ENCODE peak calls at places on chromosomes 6 and 20, in five cellular contexts. M is HCT116, E is GM23248, R is GM23338, T is hepatocyte. A is an unnamed sample.

GRCh38 chr20:25226433-25227316 is 21.2 kb upstream of the PYGB start:
- DNase-seq in T (no peak), R (no peak), M (no peak), E (no peak), A (no peak)

GRCh38 chr6:25103603-25104002 is 167.8 kb upstream of the RIPOR2 start:
- DNase-seq in R (no peak), T (no peak), M (no peak), E (no peak), A (no peak)

GRCh38 chr6:11909696-11910132 is 102.4 kb upstream of the HIVEP1 start:
- DNase-seq in E (peak; percentile 87), M (no peak), R (no peak), T (no peak), A (no peak)

GRCh38 chr20:18252597-18253451 is 35.5 kb upstream of the ZNF133 start:
- DNase-seq in M (peak; percentile 73), T (no peak), E (peak; percentile 59), R (no peak), A (no peak)

GRCh38 chr6:28135393-28135792 is 6.3 kb upstream of the ZKSCAN8 start:
- DNase-seq in T (no peak), E (no peak), R (no peak), M (no peak), A (peak; percentile 44)

GRCh38 chr20:21490105-21490504 is 23.8 kb downstream of the NKX2-2 start:
- DNase-seq in R (peak; percentile 35), T (no peak), M (no peak), E (peak; percentile 56), A (no peak)

GRCh38 chr6:161301338-161301737 is 27.5 kb upstream of the AGPAT4 start:
- DNase-seq in M (no peak), E (peak; percentile 86), R (no peak), T (peak; percentile 31), A (no peak)

GRCh38 chr20:57941572-57942381 is 232.0 kb upstream of the PMEPA1 start:
- DNase-seq in E (no peak), R (no peak), M (no peak), T (peak; percentile 32), A (no peak)

GRCh38 chr20:33995053-33995816 is 1.5 kb downstream of the RALY start:
- DNase-seq in T (peak; percentile 21), E (peak; percentile 60), R (no peak), M (no peak), A (peak; percentile 24)

GRCh38 chr6:91634791-91635190 is 1047.9 kb upstream of the MAP3K7 start:
- DNase-seq in R (peak; percentile 11), M (no peak), E (no peak), T (no peak), A (no peak)

GRCh38 chr6:93679836-93680235 is 260.5 kb upstream of the EPHA7 start:
- DNase-seq in R (no peak), M (no peak), T (no peak), E (no peak), A (no peak)

GRCh38 chr20:50469324-50469723 is 40.9 kb upstream of the PTPN1 start:
- DNase-seq in T (no peak), M (no peak), E (no peak), R (no peak), A (no peak)

DNA sequence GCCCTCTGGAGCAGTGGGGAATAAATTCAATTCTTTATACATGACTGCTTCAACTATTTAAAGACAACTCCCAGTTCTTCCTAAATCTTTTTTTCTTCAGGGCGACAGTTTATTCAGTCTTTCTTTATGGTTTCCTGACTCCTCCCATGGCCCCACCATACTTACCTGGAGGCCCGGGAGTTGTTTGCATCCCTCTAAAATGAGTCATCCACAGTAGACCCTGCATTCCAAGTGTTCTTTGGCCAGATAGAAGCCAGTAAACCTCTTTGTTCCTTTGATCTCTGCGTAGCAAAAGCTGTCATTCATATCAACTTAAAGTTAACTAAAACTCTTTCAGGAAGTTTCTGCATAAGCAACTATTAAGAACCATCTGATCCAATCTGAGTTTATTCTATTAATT is 73.5 kb downstream of the LCA5 start:
- DNase-seq in T (peak; percentile 74), M (peak; percentile 33), E (no peak), R (peak; percentile 69), A (no peak)
- H3K9me2 ChIP-seq in T (no peaks in the 10 kb centered on the region), M (no peaks in the 10 kb centered on the region), E (no peaks in the 10 kb centered on the region), R (no peaks in the 10 kb centered on the region), A (no peaks in the 10 kb centered on the region)

DNA sequence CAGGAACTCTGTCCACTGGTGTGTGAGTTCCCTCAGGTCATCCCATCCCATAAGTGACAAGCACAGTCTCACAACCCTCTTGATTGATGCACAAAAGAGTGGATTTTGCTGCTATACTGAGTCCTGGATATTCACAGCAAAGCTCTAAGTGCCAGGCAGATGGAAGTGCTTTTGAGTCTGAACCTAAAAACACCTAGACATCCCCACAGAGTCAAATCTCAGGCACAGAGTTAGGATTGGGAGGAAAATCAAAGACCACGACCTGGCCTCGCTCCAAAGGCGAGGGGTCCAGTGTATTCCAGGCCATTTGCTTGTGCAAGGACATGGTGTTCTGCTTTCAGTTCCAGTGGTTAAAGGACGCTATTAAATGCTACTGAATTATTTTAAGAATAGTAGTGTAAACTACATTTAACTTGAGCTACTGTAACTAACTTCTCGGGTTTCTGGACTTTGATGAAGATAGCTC is 56.8 kb downstream of the RREB1 start:
- DNase-seq in E (no peak), R (no peak), M (no peak), T (no peak), A (no peak)
- H4K20me1 ChIP-seq in E (no peaks in the 10 kb centered on the region), R (no peaks in the 10 kb centered on the region), M (peaks cover 8% of the 10 kb centered on the region), T (peaks cover 32% of the 10 kb centered on the region), A (peaks cover 3% of the 10 kb centered on the region)

DNA sequence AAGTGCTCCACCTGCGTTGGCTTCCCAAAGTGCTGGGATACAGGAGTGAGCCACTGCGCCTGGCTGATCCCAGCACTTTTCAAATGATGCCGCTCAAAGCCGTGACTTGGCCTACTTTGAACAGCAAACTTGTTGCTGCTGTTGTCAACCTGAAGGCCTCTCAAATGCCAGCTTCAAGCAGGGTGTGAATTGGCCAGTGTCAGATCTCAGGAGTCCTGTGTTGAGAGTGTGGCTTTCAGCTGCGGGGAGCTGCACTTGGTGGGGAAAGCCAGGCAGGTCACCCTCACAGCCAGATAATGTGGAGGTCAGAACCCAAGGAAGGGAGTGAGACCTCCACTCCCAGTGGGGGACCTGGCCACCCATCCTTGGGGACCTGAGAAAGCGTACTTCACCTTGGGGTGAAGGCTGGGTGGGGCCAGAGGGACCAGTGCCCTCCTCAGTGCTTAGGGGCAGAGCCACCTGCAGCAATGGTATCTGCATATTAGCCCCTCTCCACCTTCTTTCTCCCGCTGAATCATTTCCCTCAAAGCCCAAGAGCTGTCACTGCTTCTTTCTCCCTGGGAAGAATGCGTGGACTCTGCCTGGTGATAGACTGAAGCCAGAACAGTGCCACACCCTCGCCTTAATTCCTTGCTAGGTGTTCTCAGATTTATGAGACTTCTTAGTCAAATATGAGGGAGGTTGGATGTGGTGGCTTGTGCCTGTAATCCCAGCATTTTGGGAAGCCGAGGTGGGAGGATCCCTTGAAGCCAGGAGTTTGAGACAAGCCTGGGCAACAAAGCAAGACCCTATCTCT is 19.1 kb upstream of the PANK2 start:
- DNase-seq in M (no peak), T (no peak), R (no peak), E (no peak), A (no peak)
- H3K9me2 ChIP-seq in M (no peaks in the 10 kb centered on the region), T (no peaks in the 10 kb centered on the region), R (no peaks in the 10 kb centered on the region), E (no peaks in the 10 kb centered on the region), A (no peaks in the 10 kb centered on the region)

DNA sequence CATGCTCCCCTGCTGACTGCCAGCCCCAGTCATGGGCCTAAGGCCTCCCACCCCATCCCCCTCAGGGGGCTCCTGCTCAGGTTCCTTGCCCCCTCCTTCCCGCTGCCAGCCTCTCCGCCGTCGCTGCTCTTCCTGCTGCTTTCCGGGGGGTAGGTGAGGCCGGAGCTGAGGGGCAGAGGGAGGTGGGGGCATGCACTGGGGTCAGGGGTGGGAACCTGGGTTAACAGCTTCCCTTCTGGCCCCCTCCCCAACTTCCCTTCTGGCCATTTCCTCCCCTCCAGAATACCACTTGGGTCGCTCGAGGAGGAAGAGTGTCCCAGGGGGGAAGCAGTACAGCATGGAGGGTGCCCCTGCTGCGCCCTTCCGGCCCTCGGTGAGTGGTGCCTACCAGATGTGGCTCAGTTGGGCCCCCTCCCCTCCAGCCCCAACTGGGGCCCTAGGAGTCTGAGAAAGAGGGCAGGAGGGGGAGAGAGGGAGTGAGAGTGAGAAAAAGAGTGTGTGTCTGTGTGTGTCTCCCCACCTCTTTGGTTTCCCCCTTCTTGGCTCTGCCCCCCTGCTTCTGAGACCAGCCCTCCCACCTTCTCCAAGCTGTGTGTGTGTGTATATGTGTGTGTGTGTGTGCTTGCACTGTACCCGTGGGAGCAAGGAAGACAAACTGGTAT is 12.1 kb downstream of the SYNGAP1 start:
- DNase-seq in R (peak; percentile 66), M (no peak), E (no peak), T (no peak), A (peak; percentile 81)
- H4K20me1 ChIP-seq in R (no peaks in the 10 kb centered on the region), M (no peaks in the 10 kb centered on the region), E (no peaks in the 10 kb centered on the region), T (no peaks in the 10 kb centered on the region), A (no peaks in the 10 kb centered on the region)

GRCh38 chr6:72947534-72947933 is 277.8 kb downstream of the KHDC1L start:
- DNase-seq in R (no peak), E (no peak), M (no peak), T (no peak), A (no peak)
- H3K9me2 ChIP-seq in R (no peaks in the 10 kb centered on the region), E (no peaks in the 10 kb centered on the region), M (no peaks in the 10 kb centered on the region), T (no peaks in the 10 kb centered on the region), A (no peaks in the 10 kb centered on the region)

GRCh38 chr20:32458837-32459220 is 100.7 kb downstream of the ASXL1 start:
- DNase-seq in E (no peak), M (no peak), R (no peak), T (no peak), A (no peak)
- H4K20me1 ChIP-seq in E (no peaks in the 10 kb centered on the region), M (no peaks in the 10 kb centered on the region), R (peaks cover 35% of the 10 kb centered on the region), T (peaks cover 83% of the 10 kb centered on the region), A (no peaks in the 10 kb centered on the region)

A was measured in OCI-LY7.